ENCODE peak calls at places on chromosomes 6 and 20, in nine cellular contexts. Y, G, O, V, U, F, I, X and A are unnamed samples.

GRCh38 chr6:38750968-38751615 is 36.0 kb downstream of the DNAH8 start:
- DNase-seq in X (no peak), U (no peak), F (no peak), V (peak), G (no peak), I (no peak), O (no peak), Y (no peak), A (no peak)

GRCh38 chr6:161486326-161486725 is 212.5 kb upstream of the AGPAT4 start:
- DNase-seq in G (no peak), I (no peak), Y (peak), V (no peak), O (no peak), U (no peak), X (no peak), F (no peak), A (no peak)

GRCh38 chr6:74931567-74931966 is 274.3 kb downstream of the COL12A1 start:
- DNase-seq in U (no peak), I (no peak), Y (peak), V (no peak), G (peak), O (peak), F (no peak), X (no peak), A (peak)

GRCh38 chr6:21270501-21271290 is 322.9 kb upstream of the SOX4 start:
- DNase-seq in F (no peak), I (no peak), V (no peak), G (no peak), X (no peak), U (no peak), Y (no peak), O (no peak), A (no peak)

GRCh38 chr6:64520050-64520449 is 884.4 kb downstream of the PHF3 start:
- DNase-seq in I (no peak), Y (peak), X (no peak), U (no peak), F (no peak), V (no peak), G (peak), O (peak), A (no peak)

GRCh38 chr6:24228681-24229255 is 102.8 kb downstream of the NRSN1 start:
- DNase-seq in G (peak), Y (peak), V (no peak), U (no peak), X (no peak), O (peak), I (no peak), F (no peak), A (peak)

GRCh38 chr6:15826814-15827213 is 164.0 kb upstream of the DTNBP1 start:
- DNase-seq in F (no peak), I (no peak), Y (no peak), G (no peak), U (no peak), V (no peak), X (no peak), O (no peak), A (no peak)

GRCh38 chr20:60046860-60047259 is 88.6 kb downstream of the CDH26 start:
- DNase-seq in I (no peak), U (no peak), G (no peak), V (no peak), O (no peak), F (no peak), X (no peak), Y (no peak), A (no peak)

GRCh38 chr6:134846031-134846430 is 103.9 kb downstream of the ALDH8A1 start:
- DNase-seq in I (no peak), V (no peak), Y (no peak), F (no peak), X (no peak), G (no peak), U (no peak), O (no peak), A (no peak)

GRCh38 chr6:134256862-134257261 is 61.0 kb downstream of the SGK1 start:
- DNase-seq in I (no peak), G (no peak), O (no peak), V (no peak), F (no peak), Y (no peak), X (no peak), U (no peak), A (no peak)

GRCh38 chr20:3592931-3593330 is 70.3 kb downstream of the GFRA4 start:
- DNase-seq in U (no peak), F (no peak), X (no peak), O (no peak), V (no peak), Y (no peak), I (no peak), G (no peak), A (no peak)

GRCh38 chr6:64505312-64505711 is 869.7 kb downstream of the PHF3 start:
- DNase-seq in X (no peak), G (no peak), Y (peak), O (no peak), U (no peak), F (no peak), V (no peak), I (no peak), A (no peak)

GRCh38 chr6:39166189-39166917 is 51.4 kb upstream of the SAYSD1 start:
- DNase-seq in G (peak), I (peak), X (peak), O (no peak), U (peak), V (peak), Y (peak), F (peak), A (no peak)

GRCh38 chr6:78670802-78671201 is 196.5 kb upstream of the IRAK1BP1 start:
- DNase-seq in X (no peak), U (no peak), G (no peak), I (no peak), V (no peak), O (no peak), Y (no peak), F (no peak), A (no peak)

GRCh38 chr20:57180385-57180784 is 86.1 kb downstream of the BMP7 start:
- DNase-seq in X (no peak), U (no peak), I (no peak), O (no peak), V (no peak), Y (no peak), G (no peak), F (no peak), A (no peak)

GRCh38 chr6:109048670-109049415 is 45.8 kb downstream of the SESN1 start:
- DNase-seq in X (no peak), G (no peak), V (no peak), I (no peak), O (no peak), F (no peak), U (no peak), Y (no peak), A (no peak)

GRCh38 chr6:29005183-29005885 is at the start of gene ZNF311:
- DNase-seq in X (peak), O (no peak), V (no peak), G (no peak), U (peak), F (peak), Y (peak), I (no peak), A (no peak)

GRCh38 chr6:106287215-106287614 is 38.3 kb downstream of the ATG5 start:
- DNase-seq in Y (no peak), G (no peak), X (no peak), I (no peak), O (no peak), V (no peak), F (no peak), U (no peak), A (no peak)

GRCh38 chr20:49245921-49246740 is 26.9 kb downstream of the DDX27 start:
- DNase-seq in U (no peak), Y (peak), V (no peak), I (no peak), F (peak), O (no peak), G (no peak), X (peak), A (peak)

GRCh38 chr6:148426317-148426977 is 83.8 kb downstream of the SASH1 start:
- DNase-seq in Y (peak), X (no peak), U (no peak), O (no peak), F (no peak), G (no peak), I (no peak), V (no peak), A (no peak)

GRCh38 chr6:33762713-33763112 is 16.0 kb upstream of the IP6K3 start:
- DNase-seq in I (no peak), Y (no peak), V (no peak), G (no peak), X (no peak), F (no peak), U (no peak), O (no peak), A (no peak)

GRCh38 chr6:33949877-33950831 is 146.4 kb upstream of the MLN start:
- DNase-seq in G (no peak), O (no peak), X (no peak), F (no peak), U (no peak), I (no peak), V (no peak), Y (no peak), A (no peak)

GRCh38 chr6:2432258-2432657 is 186.9 kb upstream of the GMDS start:
- DNase-seq in I (no peak), U (no peak), F (no peak), V (no peak), G (peak), O (peak), Y (peak), X (no peak), A (peak)